ENCODE peak calls at places on chromosome 13, in six cellular contexts. One of them, this sample, is unnamed.
A peak's percentile ranks its signal among the peaks of the same experiment; 100 is the strongest.

GRCh38 chr13:48093588-48093987 is 1.3 kb downstream of the MED4 start:
- DNase-seq in GM23248: no peak
- DNase-seq in M059J: no peak
- DNase-seq in activated T-cell treated with anti-CD3 and anti-CD28 coated beads for 1 hour: no peak
- DNase-seq in central memory CD8-positive, alpha-beta T cell: no peak
- DNase-seq in gastrocnemius medialis: no peak
- DNase-seq in this sample: no peak

GRCh38 chr13:23159205-23159586 is 21.6 kb upstream of the SGCG start:
- DNase-seq in central memory CD8-positive, alpha-beta T cell: no peak
- DNase-seq in activated T-cell treated with anti-CD3 and anti-CD28 coated beads for 1 hour: no peak
- DNase-seq in gastrocnemius medialis: no peak
- DNase-seq in M059J: peak; percentile 6
- DNase-seq in GM23248: peak; percentile 72
- DNase-seq in this sample: no peak

GRCh38 chr13:26679945-26680516 is 80.6 kb downstream of the GPR12 start:
- DNase-seq in M059J: no peak
- DNase-seq in GM23248: no peak
- DNase-seq in central memory CD8-positive, alpha-beta T cell: no peak
- DNase-seq in activated T-cell treated with anti-CD3 and anti-CD28 coated beads for 1 hour: no peak
- DNase-seq in gastrocnemius medialis: no peak
- DNase-seq in this sample: peak; percentile 49

GRCh38 chr13:86383151-86383550 is 583.9 kb upstream of the SLITRK6 start:
- DNase-seq in activated T-cell treated with anti-CD3 and anti-CD28 coated beads for 1 hour: no peak
- DNase-seq in GM23248: no peak
- DNase-seq in M059J: no peak
- DNase-seq in gastrocnemius medialis: no peak
- DNase-seq in central memory CD8-positive, alpha-beta T cell: no peak
- DNase-seq in this sample: no peak

GRCh38 chr13:31894931-31895330 is 136.6 kb upstream of the FRY start:
- DNase-seq in activated T-cell treated with anti-CD3 and anti-CD28 coated beads for 1 hour: no peak
- DNase-seq in central memory CD8-positive, alpha-beta T cell: no peak
- DNase-seq in GM23248: no peak
- DNase-seq in M059J: no peak
- DNase-seq in gastrocnemius medialis: no peak
- DNase-seq in this sample: no peak

GRCh38 chr13:41916173-41916954 is 44.5 kb downstream of the VWA8 start:
- DNase-seq in M059J: peak; percentile 75
- DNase-seq in GM23248: peak; percentile 84
- DNase-seq in activated T-cell treated with anti-CD3 and anti-CD28 coated beads for 1 hour: no peak
- DNase-seq in gastrocnemius medialis: no peak
- DNase-seq in central memory CD8-positive, alpha-beta T cell: no peak
- DNase-seq in this sample: peak; percentile 63

GRCh38 chr13:80979035-80979641 is 638.2 kb upstream of the SPRY2 start:
- DNase-seq in central memory CD8-positive, alpha-beta T cell: no peak
- DNase-seq in activated T-cell treated with anti-CD3 and anti-CD28 coated beads for 1 hour: no peak
- DNase-seq in GM23248: peak; percentile 65
- DNase-seq in M059J: peak; percentile 40
- DNase-seq in gastrocnemius medialis: peak; percentile 11
- DNase-seq in this sample: peak; percentile 69

GRCh38 chr13:114069376-114070097 is 62.9 kb downstream of the RASA3 start:
- DNase-seq in central memory CD8-positive, alpha-beta T cell: no peak
- DNase-seq in gastrocnemius medialis: no peak
- DNase-seq in M059J: no peak
- DNase-seq in GM23248: no peak
- DNase-seq in activated T-cell treated with anti-CD3 and anti-CD28 coated beads for 1 hour: no peak
- DNase-seq in this sample: no peak

GRCh38 chr13:75263741-75264407 is 218.1 kb downstream of the TBC1D4 start:
- DNase-seq in M059J: peak; percentile 85
- DNase-seq in GM23248: peak; percentile 42
- DNase-seq in gastrocnemius medialis: no peak
- DNase-seq in activated T-cell treated with anti-CD3 and anti-CD28 coated beads for 1 hour: no peak
- DNase-seq in central memory CD8-positive, alpha-beta T cell: no peak
- DNase-seq in this sample: peak; percentile 35

GRCh38 chr13:110421696-110422395 is 114.8 kb downstream of the COL4A2 start:
- DNase-seq in M059J: peak; percentile 55
- DNase-seq in central memory CD8-positive, alpha-beta T cell: no peak
- DNase-seq in gastrocnemius medialis: no peak
- DNase-seq in GM23248: no peak
- DNase-seq in activated T-cell treated with anti-CD3 and anti-CD28 coated beads for 1 hour: no peak
- DNase-seq in this sample: no peak

GRCh38 chr13:30696278-30697176 is 38.8 kb upstream of the ALOX5AP start:
- DNase-seq in central memory CD8-positive, alpha-beta T cell: no peak
- DNase-seq in M059J: peak; percentile 62
- DNase-seq in gastrocnemius medialis: peak; percentile 46
- DNase-seq in activated T-cell treated with anti-CD3 and anti-CD28 coated beads for 1 hour: no peak
- DNase-seq in GM23248: peak; percentile 47
- DNase-seq in this sample: peak; percentile 32

GRCh38 chr13:110492299-110493160 is 69.0 kb downstream of the RAB20 start:
- DNase-seq in central memory CD8-positive, alpha-beta T cell: no peak
- DNase-seq in activated T-cell treated with anti-CD3 and anti-CD28 coated beads for 1 hour: no peak
- DNase-seq in GM23248: no peak
- DNase-seq in gastrocnemius medialis: no peak
- DNase-seq in M059J: no peak
- DNase-seq in this sample: no peak

GRCh38 chr13:44304433-44304725 is 69.2 kb upstream of the SERP2 start:
- DNase-seq in gastrocnemius medialis: no peak
- DNase-seq in activated T-cell treated with anti-CD3 and anti-CD28 coated beads for 1 hour: no peak
- DNase-seq in central memory CD8-positive, alpha-beta T cell: no peak
- DNase-seq in M059J: no peak
- DNase-seq in GM23248: no peak
- DNase-seq in this sample: no peak

GRCh38 chr13:39410089-39410901 is 192.7 kb downstream of the LHFPL6 start:
- DNase-seq in central memory CD8-positive, alpha-beta T cell: no peak
- DNase-seq in GM23248: peak; percentile 76
- DNase-seq in gastrocnemius medialis: no peak
- DNase-seq in activated T-cell treated with anti-CD3 and anti-CD28 coated beads for 1 hour: no peak
- DNase-seq in M059J: no peak
- DNase-seq in this sample: no peak

GRCh38 chr13:25463496-25463895 is 91.7 kb downstream of the ATP8A2 start:
- DNase-seq in M059J: peak; percentile 49
- DNase-seq in gastrocnemius medialis: no peak
- DNase-seq in activated T-cell treated with anti-CD3 and anti-CD28 coated beads for 1 hour: no peak
- DNase-seq in GM23248: peak; percentile 33
- DNase-seq in central memory CD8-positive, alpha-beta T cell: no peak
- DNase-seq in this sample: peak; percentile 32

GRCh38 chr13:109249780-109250528 is 536.4 kb downstream of the IRS2 start:
- DNase-seq in central memory CD8-positive, alpha-beta T cell: no peak
- DNase-seq in gastrocnemius medialis: no peak
- DNase-seq in GM23248: no peak
- DNase-seq in M059J: peak; percentile 45
- DNase-seq in activated T-cell treated with anti-CD3 and anti-CD28 coated beads for 1 hour: no peak
- DNase-seq in this sample: peak; percentile 67

GRCh38 chr13:65461590-65461989 is 1768.5 kb downstream of the PCDH9 start:
- DNase-seq in M059J: peak; percentile 2
- DNase-seq in GM23248: no peak
- DNase-seq in central memory CD8-positive, alpha-beta T cell: no peak
- DNase-seq in gastrocnemius medialis: no peak
- DNase-seq in activated T-cell treated with anti-CD3 and anti-CD28 coated beads for 1 hour: no peak
- DNase-seq in this sample: peak; percentile 52

GRCh38 chr13:27425918-27426630 is 1.7 kb downstream of the GTF3A start:
- DNase-seq in GM23248: peak; percentile 96
- DNase-seq in M059J: peak; percentile 90
- DNase-seq in gastrocnemius medialis: peak; percentile 87
- DNase-seq in activated T-cell treated with anti-CD3 and anti-CD28 coated beads for 1 hour: peak; percentile 64
- DNase-seq in central memory CD8-positive, alpha-beta T cell: peak; percentile 55
- DNase-seq in this sample: peak; percentile 90

GRCh38 chr13:50410921-50411712 is 395.9 kb downstream of the KCNRG start:
- DNase-seq in gastrocnemius medialis: peak; percentile 55
- DNase-seq in central memory CD8-positive, alpha-beta T cell: no peak
- DNase-seq in M059J: peak; percentile 98
- DNase-seq in GM23248: peak; percentile 92
- DNase-seq in activated T-cell treated with anti-CD3 and anti-CD28 coated beads for 1 hour: no peak
- DNase-seq in this sample: peak; percentile 88

GRCh38 chr13:82330499-82330898 is 1551.8 kb downstream of the SLITRK1 start:
- DNase-seq in gastrocnemius medialis: no peak
- DNase-seq in M059J: no peak
- DNase-seq in activated T-cell treated with anti-CD3 and anti-CD28 coated beads for 1 hour: no peak
- DNase-seq in GM23248: peak; percentile 4
- DNase-seq in central memory CD8-positive, alpha-beta T cell: no peak
- DNase-seq in this sample: no peak

GRCh38 chr13:110875243-110875642 is 39.6 kb downstream of the ANKRD10 start:
- DNase-seq in GM23248: no peak
- DNase-seq in activated T-cell treated with anti-CD3 and anti-CD28 coated beads for 1 hour: no peak
- DNase-seq in gastrocnemius medialis: no peak
- DNase-seq in central memory CD8-positive, alpha-beta T cell: no peak
- DNase-seq in M059J: no peak
- DNase-seq in this sample: no peak

GRCh38 chr13:21546372-21546771 is 57.6 kb downstream of the MICU2 start:
- DNase-seq in M059J: no peak
- DNase-seq in central memory CD8-positive, alpha-beta T cell: no peak
- DNase-seq in gastrocnemius medialis: no peak
- DNase-seq in GM23248: peak; percentile 27
- DNase-seq in activated T-cell treated with anti-CD3 and anti-CD28 coated beads for 1 hour: no peak
- DNase-seq in this sample: no peak

GRCh38 chr13:114145722-114146121 is 13.3 kb upstream of the RASA3 start:
- DNase-seq in GM23248: no peak
- DNase-seq in activated T-cell treated with anti-CD3 and anti-CD28 coated beads for 1 hour: no peak
- DNase-seq in central memory CD8-positive, alpha-beta T cell: no peak
- DNase-seq in M059J: no peak
- DNase-seq in gastrocnemius medialis: no peak
- DNase-seq in this sample: no peak

GRCh38 chr13:82833928-82834327 is 1048.3 kb downstream of the SLITRK1 start:
- DNase-seq in central memory CD8-positive, alpha-beta T cell: no peak
- DNase-seq in GM23248: peak; percentile 17
- DNase-seq in M059J: peak; percentile 1
- DNase-seq in gastrocnemius medialis: no peak
- DNase-seq in activated T-cell treated with anti-CD3 and anti-CD28 coated beads for 1 hour: no peak
- DNase-seq in this sample: no peak

GRCh38 chr13:40341086-40341471 is 325.4 kb downstream of the FOXO1 start:
- DNase-seq in gastrocnemius medialis: no peak
- DNase-seq in central memory CD8-positive, alpha-beta T cell: no peak
- DNase-seq in activated T-cell treated with anti-CD3 and anti-CD28 coated beads for 1 hour: no peak
- DNase-seq in GM23248: no peak
- DNase-seq in M059J: no peak
- DNase-seq in this sample: no peak

GRCh38 chr13:42047561-42048322 is 706 bp upstream of the DGKH start:
- DNase-seq in activated T-cell treated with anti-CD3 and anti-CD28 coated beads for 1 hour: peak; percentile 12
- DNase-seq in central memory CD8-positive, alpha-beta T cell: no peak
- DNase-seq in M059J: peak; percentile 76
- DNase-seq in GM23248: peak; percentile 78
- DNase-seq in gastrocnemius medialis: no peak
- DNase-seq in this sample: peak; percentile 46

GRCh38 chr13:113489549-113490495 is 689 bp downstream of the DCUN1D2 start:
- DNase-seq in GM23248: peak; percentile 79
- DNase-seq in M059J: peak; percentile 43
- DNase-seq in gastrocnemius medialis: no peak
- DNase-seq in activated T-cell treated with anti-CD3 and anti-CD28 coated beads for 1 hour: peak; percentile 20
- DNase-seq in central memory CD8-positive, alpha-beta T cell: no peak
- DNase-seq in this sample: peak; percentile 30

GRCh38 chr13:107271226-107271625 is 703.3 kb upstream of the ARGLU1 start:
- DNase-seq in activated T-cell treated with anti-CD3 and anti-CD28 coated beads for 1 hour: no peak
- DNase-seq in GM23248: peak; percentile 49
- DNase-seq in M059J: peak; percentile 2
- DNase-seq in central memory CD8-positive, alpha-beta T cell: no peak
- DNase-seq in gastrocnemius medialis: no peak
- DNase-seq in this sample: peak; percentile 39

GRCh38 chr13:72953391-72953960 is 105.3 kb upstream of the KLF5 start:
- DNase-seq in GM23248: no peak
- DNase-seq in activated T-cell treated with anti-CD3 and anti-CD28 coated beads for 1 hour: no peak
- DNase-seq in gastrocnemius medialis: no peak
- DNase-seq in M059J: no peak
- DNase-seq in central memory CD8-positive, alpha-beta T cell: no peak
- DNase-seq in this sample: no peak

GRCh38 chr13:26541678-26542553 is 15.6 kb upstream of the WASF3 start:
- DNase-seq in M059J: no peak
- DNase-seq in GM23248: no peak
- DNase-seq in central memory CD8-positive, alpha-beta T cell: no peak
- DNase-seq in activated T-cell treated with anti-CD3 and anti-CD28 coated beads for 1 hour: no peak
- DNase-seq in gastrocnemius medialis: no peak
- DNase-seq in this sample: no peak

GRCh38 chr13:76331948-76332712 is 554.1 kb downstream of the KCTD12 start:
- DNase-seq in central memory CD8-positive, alpha-beta T cell: no peak
- DNase-seq in gastrocnemius medialis: no peak
- DNase-seq in M059J: no peak
- DNase-seq in activated T-cell treated with anti-CD3 and anti-CD28 coated beads for 1 hour: no peak
- DNase-seq in GM23248: no peak
- DNase-seq in this sample: no peak

GRCh38 chr13:66952507-66952906 is 277.6 kb downstream of the PCDH9 start:
- DNase-seq in activated T-cell treated with anti-CD3 and anti-CD28 coated beads for 1 hour: no peak
- DNase-seq in gastrocnemius medialis: no peak
- DNase-seq in central memory CD8-positive, alpha-beta T cell: no peak
- DNase-seq in GM23248: no peak
- DNase-seq in M059J: no peak
- DNase-seq in this sample: no peak

GRCh38 chr13:45545686-45546409 is 69.7 kb downstream of the ERICH6B start:
- DNase-seq in GM23248: peak; percentile 4
- DNase-seq in gastrocnemius medialis: no peak
- DNase-seq in activated T-cell treated with anti-CD3 and anti-CD28 coated beads for 1 hour: no peak
- DNase-seq in M059J: no peak
- DNase-seq in central memory CD8-positive, alpha-beta T cell: no peak
- DNase-seq in this sample: no peak

GRCh38 chr13:99353836-99354235 is 46.6 kb upstream of the GPR183 start:
- DNase-seq in activated T-cell treated with anti-CD3 and anti-CD28 coated beads for 1 hour: no peak
- DNase-seq in M059J: peak; percentile 69
- DNase-seq in central memory CD8-positive, alpha-beta T cell: no peak
- DNase-seq in GM23248: peak; percentile 34
- DNase-seq in gastrocnemius medialis: no peak
- DNase-seq in this sample: peak; percentile 21

GRCh38 chr13:49218493-49219051 is 1.6 kb upstream of the MLNR start:
- DNase-seq in gastrocnemius medialis: no peak
- DNase-seq in M059J: no peak
- DNase-seq in central memory CD8-positive, alpha-beta T cell: no peak
- DNase-seq in GM23248: peak; percentile 36
- DNase-seq in activated T-cell treated with anti-CD3 and anti-CD28 coated beads for 1 hour: no peak
- DNase-seq in this sample: no peak

GRCh38 chr13:113140677-113141590 is 17.5 kb upstream of the PROZ start:
- DNase-seq in central memory CD8-positive, alpha-beta T cell: no peak
- DNase-seq in gastrocnemius medialis: no peak
- DNase-seq in M059J: no peak
- DNase-seq in activated T-cell treated with anti-CD3 and anti-CD28 coated beads for 1 hour: no peak
- DNase-seq in GM23248: no peak
- DNase-seq in this sample: no peak

This sample was measured in A172.